ENCODE peak calls at places on chromosomes 13 and 19, in ten cellular contexts. W is cardiac muscle cell; Y is adrenal gland; S is breast epithelium; B is IMR-90; T is H1; K is body of pancreas; F is PC-3; R is CD8-positive, alpha-beta memory T cell; G is SK-N-SH. J is an unnamed sample. For H3K36me3, the result is how much of the 10 kb centered on the place peaks cover.

GRCh38 chr19:19402656-19403372 is 2.7 kb upstream of the GATAD2A start:
- DNase-seq in W (no peak), Y (no peak), S (no peak), B (no peak), T (no peak), K (no peak), F (no peak), R (no peak), G (no peak), J (no peak)

GRCh38 chr19:45645631-45646344 is 6.6 kb upstream of the EML2 start:
- DNase-seq in W (peak), Y (peak), S (peak), B (peak), T (peak), K (peak), F (peak), R (peak), G (peak), J (peak)

GRCh38 chr13:101115762-101116161 is 300.5 kb downstream of the NALCN start:
- DNase-seq in W (no peak), Y (no peak), S (no peak), B (no peak), T (no peak), K (no peak), F (peak), R (no peak), G (no peak), J (no peak)

GRCh38 chr19:16714702-16715294 is 4.8 kb upstream of the NWD1 start:
- DNase-seq in W (peak), Y (no peak), S (no peak), B (peak), T (peak), K (peak), F (peak), R (peak), G (peak), J (peak)

GRCh38 chr13:85277753-85278152 is 521.5 kb downstream of the SLITRK6 start:
- DNase-seq in W (no peak), Y (no peak), S (no peak), B (peak), T (no peak), K (no peak), F (peak), R (no peak), G (no peak), J (peak)

GRCh38 chr19:7004313-7004931 is 16.8 kb downstream of the MBD3L2B start:
- DNase-seq in W (peak), Y (peak), S (no peak), B (peak), T (no peak), K (no peak), F (peak), R (peak), G (no peak), J (peak)

GRCh38 chr13:44305845-44306244 is 67.8 kb upstream of the SERP2 start:
- DNase-seq in W (no peak), Y (no peak), S (no peak), B (peak), T (no peak), K (no peak), F (peak), R (no peak), G (no peak), J (no peak)

GRCh38 chr19:13887529-13887928 is 10.6 kb downstream of the NANOS3 start:
- DNase-seq in W (no peak), Y (no peak), S (no peak), B (peak), T (no peak), K (no peak), F (no peak), R (no peak), G (no peak), J (no peak)

GRCh38 chr19:50007947-50008346 is 17.2 kb downstream of the VRK3 start:
- DNase-seq in W (no peak), Y (no peak), S (no peak), B (no peak), T (no peak), K (no peak), F (no peak), R (no peak), G (no peak), J (no peak)

GRCh38 chr13:81017525-81018152 is 676.7 kb upstream of the SPRY2 start:
- DNase-seq in W (peak), Y (no peak), S (no peak), B (peak), T (no peak), K (no peak), F (peak), R (no peak), G (peak), J (no peak)

GRCh38 chr13:43573361-43573740 is 213.4 kb downstream of the ENOX1 start:
- DNase-seq in W (no peak), Y (no peak), S (no peak), B (no peak), T (no peak), K (no peak), F (peak), R (no peak), G (no peak), J (peak)

GRCh38 chr13:43023244-43023931 is at the start of gene DNAJC15:
- DNase-seq in W (no peak), Y (peak), S (peak), B (peak), T (peak), K (peak), F (peak), R (peak), G (peak), J (peak)

GRCh38 chr13:100330662-100331061 is 241.8 kb downstream of the PCCA start:
- DNase-seq in W (no peak), Y (no peak), S (no peak), B (peak), T (no peak), K (no peak), F (no peak), R (no peak), G (no peak), J (no peak)

DNA sequence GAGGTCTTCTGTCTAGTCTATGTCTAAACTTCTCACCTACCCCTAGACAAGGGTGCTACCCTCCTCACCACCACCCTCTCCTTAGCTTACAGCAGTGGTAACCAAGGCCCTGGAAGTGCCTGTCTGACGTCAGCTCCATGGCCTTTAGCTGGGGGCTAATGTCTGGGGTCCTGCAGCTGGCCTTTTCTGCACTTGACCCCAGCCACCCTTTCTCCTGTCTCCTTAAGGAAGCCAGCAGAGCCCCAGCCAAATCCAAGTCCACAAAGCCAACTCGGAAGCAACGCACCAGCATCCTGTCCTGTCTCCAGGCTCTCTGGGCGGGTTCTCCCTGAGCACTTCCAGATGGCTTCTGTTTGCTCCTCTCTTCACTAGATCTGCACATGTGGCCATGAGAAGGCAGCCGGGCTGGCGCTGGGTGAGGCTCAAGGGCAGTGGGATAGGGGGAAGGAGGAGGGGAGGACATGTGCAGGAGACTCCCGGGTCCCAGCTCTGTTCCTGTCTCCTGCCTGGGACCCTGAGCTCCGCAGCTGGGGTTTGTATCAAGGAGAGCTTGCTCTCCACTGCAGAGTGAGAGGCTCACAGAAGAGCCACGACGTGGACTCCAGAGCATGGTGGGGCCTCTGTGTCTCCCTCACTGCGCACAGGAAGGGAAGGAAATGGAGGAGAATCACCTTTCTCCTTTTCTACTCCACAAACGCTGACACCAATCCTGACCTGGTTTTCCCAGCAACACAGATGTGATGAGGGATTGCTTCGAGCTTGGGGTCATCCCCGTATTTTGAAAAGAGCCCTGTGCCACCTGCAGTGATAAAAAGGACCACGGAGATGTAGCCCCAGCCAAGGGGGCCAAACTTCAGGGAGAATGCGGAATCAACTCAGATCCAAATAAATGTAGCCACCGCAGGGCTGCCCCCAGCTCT is 204.2 kb downstream of the USP12 start:
- DNase-seq in W (no peak), Y (no peak), S (no peak), B (no peak), T (no peak), K (no peak), F (no peak), R (no peak), G (peak), J (no peak)
- H3K27ac ChIP-seq in W (peak), Y (no peak), S (no peak), B (no peak), T (no peak), K (peak), F (no peak), R (no peak), G (no peak), J (no peak)

GRCh38 chr19:8481616-8482015 is 20.8 kb downstream of the PRAM1 start:
- DNase-seq in W (no peak), Y (no peak), S (no peak), B (no peak), T (no peak), K (no peak), F (no peak), R (no peak), G (no peak), J (no peak)
- H3K36me3 ChIP-seq in W (under half), Y (under half), S (under half), B (half or more), T (under half), K (under half), F (half or more), R (under half), G (half or more), J (half or more)

DNA sequence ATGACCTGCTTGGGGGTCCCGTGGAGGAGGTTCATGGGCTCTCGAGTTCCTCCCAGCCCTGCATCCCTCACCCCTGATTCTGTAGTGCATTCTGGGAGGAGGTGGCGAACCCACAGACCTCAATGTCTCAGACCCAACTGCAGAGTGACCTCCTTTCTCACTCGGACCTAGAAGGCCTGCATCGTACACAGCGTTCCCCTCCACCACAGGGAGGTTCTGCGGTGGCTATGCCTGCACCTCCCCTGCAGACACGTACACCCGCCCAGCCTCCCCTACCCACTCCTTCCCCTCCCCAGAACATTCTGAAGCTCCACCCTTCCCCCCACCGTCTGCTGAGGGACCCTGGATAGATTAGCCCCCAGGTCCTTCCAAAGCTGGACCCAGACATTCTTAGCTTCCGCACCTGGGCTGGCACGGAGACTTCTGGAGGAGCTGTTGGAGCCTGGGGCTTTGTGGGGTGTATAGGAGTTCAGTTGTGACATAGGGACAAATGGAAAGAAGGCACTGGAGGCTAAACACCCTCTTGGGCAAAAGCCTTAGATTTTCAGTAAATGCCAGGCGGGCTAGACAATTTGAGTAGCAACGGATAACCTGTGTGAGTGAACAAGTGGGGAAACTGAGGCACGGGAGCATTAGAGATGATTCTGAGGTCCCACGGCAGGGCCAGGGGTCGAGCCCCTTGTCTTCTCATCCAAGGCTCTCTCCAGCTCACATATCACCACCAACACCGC is 455 bp upstream of the FSD1 start:
- DNase-seq in W (no peak), Y (no peak), S (no peak), B (no peak), T (no peak), K (no peak), F (no peak), R (peak), G (no peak), J (no peak)
- H3K4me3 ChIP-seq in W (peak), Y (no peak), S (peak), B (peak), T (peak), K (no peak), F (no peak), R (peak), G (peak), J (peak)

DNA sequence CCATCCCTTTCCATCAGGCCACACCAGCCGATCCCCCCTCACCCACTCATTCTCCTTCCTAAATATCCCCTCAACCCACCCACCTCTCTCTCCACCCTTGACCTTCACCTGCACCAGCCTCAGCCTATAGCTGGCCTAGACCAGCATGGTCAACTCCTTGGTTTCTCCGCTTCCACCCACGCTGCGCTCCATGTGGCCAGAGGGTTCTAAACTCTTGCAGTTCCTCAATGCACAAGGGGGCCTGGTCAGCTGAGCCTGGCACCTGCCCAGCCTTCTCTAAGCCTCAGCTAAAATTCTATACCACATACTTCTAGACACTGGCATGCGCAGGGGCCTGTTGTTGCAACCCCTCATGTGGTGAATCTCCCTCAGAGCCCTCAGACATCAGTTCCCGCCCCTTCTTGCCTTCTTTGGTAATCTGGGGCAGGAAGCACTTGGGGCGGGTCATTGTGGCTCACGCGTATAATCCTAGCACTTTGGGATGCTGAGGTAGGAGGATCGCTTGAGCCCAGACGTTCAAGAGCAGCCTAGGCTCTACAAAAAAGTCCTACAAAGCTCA is 19.7 kb upstream of the LDLR start:
- DNase-seq in W (no peak), Y (no peak), S (no peak), B (no peak), T (no peak), K (no peak), F (no peak), R (no peak), G (no peak), J (no peak)
- H3K27ac ChIP-seq in W (no peak), Y (no peak), S (no peak), B (no peak), T (no peak), K (no peak), F (no peak), R (no peak), G (no peak), J (no peak)

GRCh38 chr19:2791440-2791839 is 6.1 kb downstream of the THOP1 start:
- DNase-seq in W (no peak), Y (no peak), S (no peak), B (no peak), T (no peak), K (no peak), F (no peak), R (no peak), G (no peak), J (no peak)
- H3K36me3 ChIP-seq in W (under half), Y (under half), S (under half), B (under half), T (under half), K (under half), F (under half), R (under half), G (under half), J (under half)

GRCh38 chr19:53961523-53962345 is 1.0 kb upstream of the CACNG8 start:
- DNase-seq in W (no peak), Y (no peak), S (no peak), B (no peak), T (no peak), K (no peak), F (no peak), R (no peak), G (peak), J (no peak)
- H3K4me3 ChIP-seq in W (peak), Y (no peak), S (no peak), B (no peak), T (peak), K (no peak), F (no peak), R (no peak), G (peak), J (peak)

GRCh38 chr19:28293685-28294084 is 919.3 kb downstream of the UQCRFS1 start:
- DNase-seq in W (no peak), Y (no peak), S (no peak), B (no peak), T (no peak), K (no peak), F (no peak), R (no peak), G (no peak), J (no peak)
- H3K27ac ChIP-seq in W (no peak), Y (no peak), S (no peak), B (no peak), T (no peak), K (no peak), F (no peak), R (no peak), G (no peak), J (no peak)

J was measured in brain microvascular endothelial cell.